ENCODE peak calls at places on chromosome 1, in nine cellular contexts. J is fibroblast of lung, M is hepatocyte, O is astrocyte, W is HCT116, F is neuronal stem cell, Q is neural progenitor cell, L is GM23248, U is IMR-90. X is an unnamed sample.
A peak's percentile ranks its signal among the peaks of the same experiment; 100 is the strongest.

GRCh38 chr1:54571326-54571725 is 23.3 kb downstream of the ACOT11 start:
- DNase-seq in O (no peak), W (no peak), U (no peak), M (no peak), Q (no peak), J (no peak), L (no peak), F (no peak), X (no peak)

GRCh38 chr1:28503117-28503516 is 2.7 kb upstream of the RCC1 start:
- DNase-seq in M (peak; percentile 43), W (no peak), U (no peak), O (no peak), F (no peak), Q (no peak), L (no peak), J (no peak), X (no peak)

GRCh38 chr1:64922336-64922735 is 44.0 kb downstream of the JAK1 start:
- DNase-seq in O (no peak), W (no peak), M (no peak), U (no peak), F (no peak), J (no peak), L (no peak), Q (no peak), X (no peak)

GRCh38 chr1:29569971-29570634 is 333.8 kb downstream of the PTPRU start:
- DNase-seq in Q (no peak), L (peak; percentile 97), F (no peak), U (peak; percentile 98), W (peak; percentile 98), M (peak; percentile 65), J (peak; percentile 88), O (peak; percentile 99), X (peak; percentile 94)

GRCh38 chr1:94591791-94592565 is 50.4 kb upstream of the F3 start:
- DNase-seq in F (peak; percentile 80), O (no peak), J (no peak), Q (peak; percentile 77), W (no peak), L (no peak), U (no peak), M (no peak), X (no peak)

GRCh38 chr1:95041491-95042165 is 31.1 kb downstream of the ALG14 start:
- DNase-seq in M (peak; percentile 84), J (peak; percentile 94), U (peak; percentile 92), L (peak; percentile 89), Q (peak; percentile 39), O (peak; percentile 78), F (peak; percentile 40), W (peak; percentile 59), X (peak; percentile 67)

GRCh38 chr1:225754940-225755635 is 22.5 kb upstream of the SRP9 start:
- DNase-seq in W (no peak), F (no peak), J (peak; percentile 91), L (peak; percentile 95), O (peak; percentile 97), M (peak; percentile 68), U (peak; percentile 92), Q (no peak), X (peak; percentile 36)

GRCh38 chr1:1270813-1271212 is 2.8 kb downstream of the UBE2J2 start:
- DNase-seq in Q (no peak), J (peak; percentile 60), U (peak; percentile 69), O (peak; percentile 57), L (peak; percentile 84), F (no peak), M (no peak), W (no peak), X (no peak)

GRCh38 chr1:33347650-33347992 is 26.7 kb upstream of the A3GALT2 start:
- DNase-seq in U (peak; percentile 27), M (peak; percentile 53), L (peak; percentile 41), F (no peak), W (no peak), Q (no peak), O (no peak), J (peak; percentile 71), X (no peak)

GRCh38 chr1:231387770-231388669 is 34.1 kb downstream of the EGLN1 start:
- DNase-seq in U (peak; percentile 27), L (peak; percentile 43), M (no peak), Q (no peak), O (peak; percentile 56), W (no peak), J (peak; percentile 24), F (no peak), X (no peak)

DNA sequence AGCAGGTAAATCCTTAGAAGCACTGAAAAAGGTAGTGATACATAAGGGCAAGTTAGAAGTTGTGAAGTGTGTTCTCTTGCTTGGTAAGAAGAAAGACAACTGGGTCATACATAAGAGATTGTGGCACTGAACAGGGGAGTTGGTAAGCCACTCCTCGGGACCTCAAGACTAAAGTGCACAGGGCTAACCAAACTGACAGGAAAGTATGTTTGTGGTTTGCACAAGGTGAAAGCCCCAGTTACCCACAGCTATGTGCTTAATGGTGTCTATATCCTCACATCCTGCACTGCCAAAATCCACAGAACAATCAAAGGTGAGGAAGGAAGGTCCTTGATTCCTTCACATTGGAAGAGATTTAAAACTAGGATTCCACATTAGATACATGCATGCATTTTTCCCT is 276.5 kb downstream of the DNM3 start:
- DNase-seq in W (no peak), L (no peak), Q (no peak), F (no peak), M (no peak), U (no peak), J (no peak), O (peak; percentile 82), X (no peak)
- H3K4me2 ChIP-seq in W (no peak overlapping the region), L (no peak overlapping the region), Q (no peak overlapping the region), F (no peak overlapping the region), M (no peak overlapping the region), U (no peak overlapping the region), J (no peak overlapping the region), O (no peak overlapping the region), X (no peak overlapping the region)

DNA sequence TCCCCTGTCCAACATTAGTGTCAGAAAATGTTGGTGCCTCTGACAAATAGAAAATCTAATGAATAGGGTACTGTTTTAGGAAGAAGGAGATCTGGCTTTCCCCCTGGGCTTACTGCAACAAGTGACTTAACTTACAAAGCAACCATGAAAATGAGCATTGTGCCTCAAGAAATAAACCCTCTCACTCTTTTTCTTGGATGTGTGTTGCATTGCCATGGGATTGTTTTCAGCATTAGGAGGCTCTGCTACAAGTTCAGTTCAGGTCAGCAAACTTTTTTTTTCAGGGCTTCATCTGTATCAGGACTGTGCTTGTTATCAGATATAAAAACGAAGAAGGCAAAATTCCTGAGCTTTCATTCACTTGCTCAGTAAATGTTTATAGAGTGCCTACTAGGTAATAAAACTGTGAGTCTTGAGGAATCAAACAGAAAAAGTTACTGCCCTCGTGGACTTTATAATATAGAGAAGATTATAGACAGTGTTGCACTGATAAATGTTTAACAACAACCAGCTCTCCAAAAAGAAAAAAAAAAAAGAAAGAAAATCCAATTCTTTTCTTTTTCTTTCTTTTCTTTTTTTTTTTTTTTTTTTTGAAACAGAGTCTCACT is 37.9 kb upstream of the DOCK7 start:
- DNase-seq in Q (no peak), M (peak; percentile 22), W (no peak), U (peak; percentile 46), J (no peak), F (no peak), O (peak; percentile 18), L (peak; percentile 40), X (no peak)
- H3K27ac ChIP-seq in Q (peak overlapping the region; percentile 60), M (no peak overlapping the region), W (no peak overlapping the region), U (peak overlapping the region; percentile 54), J (peak overlapping the region; percentile 38), F (peak overlapping the region; percentile 24), O (no peak overlapping the region), L (peak overlapping the region; percentile 83), X (no peak overlapping the region)

GRCh38 chr1:241424480-241424971 is 67.5 kb upstream of the RGS7 start:
- DNase-seq in J (no peak), F (no peak), U (no peak), Q (no peak), M (no peak), L (no peak), O (no peak), W (no peak), X (no peak)
- H3K4me3 ChIP-seq in J (peak overlapping the region; percentile 52), F (peak overlapping the region; percentile 85), U (peak overlapping the region; percentile 60), Q (peak overlapping the region; percentile 73), M (peak overlapping the region; percentile 72), L (peak overlapping the region; percentile 65), O (peak overlapping the region; percentile 60), W (no peak overlapping the region), X (peak overlapping the region; percentile 76)

GRCh38 chr1:99557556-99558256 is 88.2 kb upstream of the PALMD start:
- DNase-seq in W (no peak), F (no peak), U (peak; percentile 92), M (no peak), Q (no peak), L (peak; percentile 94), O (peak; percentile 86), J (peak; percentile 89), X (no peak)
- H3K4me2 ChIP-seq in W (no peak overlapping the region), F (no peak overlapping the region), U (no peak overlapping the region), M (no peak overlapping the region), Q (no peak overlapping the region), L (peak overlapping the region; percentile 36), O (peak overlapping the region; percentile 53), J (peak overlapping the region; percentile 30), X (no peak overlapping the region)

DNA sequence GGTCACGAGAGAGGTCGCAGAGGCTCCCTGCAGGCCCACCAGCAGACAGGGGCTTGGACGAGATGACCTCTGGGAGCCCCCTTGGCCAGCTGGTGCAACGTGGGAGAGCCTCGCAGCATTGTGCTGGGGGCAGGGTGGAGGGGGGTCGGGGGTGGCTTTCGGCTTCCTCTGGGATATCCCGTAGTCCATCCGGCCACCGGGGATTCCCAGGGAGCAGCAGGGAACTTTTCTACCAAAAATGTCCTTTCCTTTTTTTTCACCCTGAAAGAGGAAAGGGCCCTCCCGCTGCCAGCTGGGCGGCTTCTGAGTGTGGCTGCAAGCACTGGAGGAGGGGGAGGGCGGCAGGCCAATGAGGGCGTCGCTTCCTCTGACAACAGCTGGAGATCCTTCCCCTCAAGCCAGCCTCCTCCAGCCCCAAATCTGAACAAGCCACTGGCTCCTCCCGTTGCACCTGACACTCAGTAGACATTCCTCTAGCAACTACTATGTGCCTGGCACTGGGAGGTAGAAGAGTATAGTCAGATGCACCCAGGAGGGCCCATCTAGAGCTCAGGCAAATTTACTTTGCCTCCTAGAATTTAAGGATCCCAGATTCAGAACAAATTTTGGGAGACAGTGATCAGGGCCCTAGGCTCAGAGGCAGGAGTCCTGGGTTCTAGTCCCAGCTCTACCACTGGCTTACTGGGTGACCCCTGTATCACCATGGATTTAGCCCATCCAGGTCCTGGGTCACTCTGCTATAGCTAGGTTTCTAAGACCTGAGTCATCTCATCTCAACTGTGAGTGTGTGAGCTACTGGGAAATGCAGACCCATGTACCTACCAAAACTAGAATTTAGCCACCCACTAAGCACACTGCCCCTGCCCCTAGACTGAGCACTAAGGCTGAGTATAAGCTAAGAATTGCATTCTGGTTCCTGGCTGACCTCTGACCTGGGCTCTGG is 2.7 kb downstream of the MOB3C start:
- DNase-seq in Q (peak; percentile 83), O (peak; percentile 56), U (peak; percentile 76), W (no peak), M (peak; percentile 67), J (peak; percentile 82), L (peak; percentile 84), F (peak; percentile 41), X (no peak)
- H3K27ac ChIP-seq in Q (peak overlapping the region; percentile 17), O (no peak overlapping the region), U (peak overlapping the region; percentile 55), W (no peak overlapping the region), M (no peak overlapping the region), J (no peak overlapping the region), L (no peak overlapping the region), F (peak overlapping the region; percentile 86), X (no peak overlapping the region)

GRCh38 chr1:3160647-3161046 is 91.6 kb downstream of the PRDM16 start:
- DNase-seq in O (no peak), L (no peak), J (no peak), M (no peak), U (no peak), Q (no peak), F (no peak), W (no peak), X (no peak)
- H3K4me3 ChIP-seq in O (no peak overlapping the region), L (no peak overlapping the region), J (no peak overlapping the region), M (no peak overlapping the region), U (no peak overlapping the region), Q (no peak overlapping the region), F (no peak overlapping the region), W (no peak overlapping the region), X (no peak overlapping the region)

GRCh38 chr1:112247971-112248370 is 148.0 kb upstream of the CTTNBP2NL start:
- DNase-seq in L (no peak), U (no peak), W (no peak), F (no peak), O (no peak), M (no peak), Q (no peak), J (no peak), X (no peak)
- H3K4me2 ChIP-seq in L (no peak overlapping the region), U (no peak overlapping the region), W (no peak overlapping the region), F (no peak overlapping the region), O (no peak overlapping the region), M (no peak overlapping the region), Q (no peak overlapping the region), J (no peak overlapping the region), X (no peak overlapping the region)